ENCODE peak calls at places on chromosomes 7 and 10, in five cellular contexts. One of them, this sample, is unnamed.

GRCh38 chr7:75737856-75738603 is 711 bp downstream of the HIP1 start:
- DNase-seq in activated T-cell treated with anti-CD3 and anti-CD28 coated beads for 48 hours: no peak
- DNase-seq in CD8-positive, alpha-beta memory T cell: peak
- DNase-seq in ACHN: no peak
- DNase-seq in activated naive CD4-positive, alpha-beta T cell: no peak
- DNase-seq in this sample: no peak

GRCh38 chr10:88207121-88207546 is 343.7 kb downstream of the PTEN start:
- DNase-seq in activated T-cell treated with anti-CD3 and anti-CD28 coated beads for 48 hours: no peak
- DNase-seq in CD8-positive, alpha-beta memory T cell: no peak
- DNase-seq in ACHN: no peak
- DNase-seq in activated naive CD4-positive, alpha-beta T cell: no peak
- DNase-seq in this sample: no peak

GRCh38 chr7:95690367-95690947 is 81.9 kb upstream of the DYNC1I1 start:
- DNase-seq in activated T-cell treated with anti-CD3 and anti-CD28 coated beads for 48 hours: no peak
- DNase-seq in CD8-positive, alpha-beta memory T cell: no peak
- DNase-seq in ACHN: peak
- DNase-seq in activated naive CD4-positive, alpha-beta T cell: no peak
- DNase-seq in this sample: no peak

GRCh38 chr10:80459047-80459865 is 5.1 kb downstream of the TSPAN14 start:
- DNase-seq in activated T-cell treated with anti-CD3 and anti-CD28 coated beads for 48 hours: peak
- DNase-seq in CD8-positive, alpha-beta memory T cell: peak
- DNase-seq in ACHN: no peak
- DNase-seq in activated naive CD4-positive, alpha-beta T cell: no peak
- DNase-seq in this sample: peak

GRCh38 chr10:42992156-42992956 is 84.5 kb upstream of the RET start:
- DNase-seq in activated T-cell treated with anti-CD3 and anti-CD28 coated beads for 48 hours: no peak
- DNase-seq in CD8-positive, alpha-beta memory T cell: no peak
- DNase-seq in ACHN: no peak
- DNase-seq in activated naive CD4-positive, alpha-beta T cell: no peak
- DNase-seq in this sample: no peak

GRCh38 chr7:100430450-100431285 is 1.0 kb downstream of the MEPCE start:
- DNase-seq in activated T-cell treated with anti-CD3 and anti-CD28 coated beads for 48 hours: no peak
- DNase-seq in CD8-positive, alpha-beta memory T cell: peak
- DNase-seq in ACHN: no peak
- DNase-seq in activated naive CD4-positive, alpha-beta T cell: no peak
- DNase-seq in this sample: no peak

GRCh38 chr10:13820591-13821377 is 234.0 kb downstream of the PRPF18 start:
- DNase-seq in activated T-cell treated with anti-CD3 and anti-CD28 coated beads for 48 hours: no peak
- DNase-seq in CD8-positive, alpha-beta memory T cell: no peak
- DNase-seq in ACHN: no peak
- DNase-seq in activated naive CD4-positive, alpha-beta T cell: no peak
- DNase-seq in this sample: no peak

GRCh38 chr10:34369120-34369519 is 446.0 kb downstream of the PARD3 start:
- DNase-seq in activated T-cell treated with anti-CD3 and anti-CD28 coated beads for 48 hours: no peak
- DNase-seq in CD8-positive, alpha-beta memory T cell: no peak
- DNase-seq in ACHN: no peak
- DNase-seq in activated naive CD4-positive, alpha-beta T cell: no peak
- DNase-seq in this sample: no peak

GRCh38 chr7:157253850-157254249 is 83.0 kb upstream of the DNAJB6 start:
- DNase-seq in activated T-cell treated with anti-CD3 and anti-CD28 coated beads for 48 hours: no peak
- DNase-seq in CD8-positive, alpha-beta memory T cell: no peak
- DNase-seq in ACHN: no peak
- DNase-seq in activated naive CD4-positive, alpha-beta T cell: no peak
- DNase-seq in this sample: no peak

GRCh38 chr10:93630609-93631320 is 18.4 kb downstream of the PDE6C start:
- DNase-seq in activated T-cell treated with anti-CD3 and anti-CD28 coated beads for 48 hours: no peak
- DNase-seq in CD8-positive, alpha-beta memory T cell: no peak
- DNase-seq in ACHN: no peak
- DNase-seq in activated naive CD4-positive, alpha-beta T cell: no peak
- DNase-seq in this sample: no peak

GRCh38 chr10:103915794-103916193 is 2.2 kb downstream of the STN1 start:
- DNase-seq in activated T-cell treated with anti-CD3 and anti-CD28 coated beads for 48 hours: no peak
- DNase-seq in CD8-positive, alpha-beta memory T cell: peak
- DNase-seq in ACHN: no peak
- DNase-seq in activated naive CD4-positive, alpha-beta T cell: no peak
- DNase-seq in this sample: peak

GRCh38 chr7:4706384-4707032 is 24.4 kb downstream of the FOXK1 start:
- DNase-seq in activated T-cell treated with anti-CD3 and anti-CD28 coated beads for 48 hours: no peak
- DNase-seq in CD8-positive, alpha-beta memory T cell: no peak
- DNase-seq in ACHN: no peak
- DNase-seq in activated naive CD4-positive, alpha-beta T cell: no peak
- DNase-seq in this sample: no peak

GRCh38 chr7:101550641-101551531 is 78.2 kb downstream of the MYL10 start:
- DNase-seq in activated T-cell treated with anti-CD3 and anti-CD28 coated beads for 48 hours: no peak
- DNase-seq in CD8-positive, alpha-beta memory T cell: peak
- DNase-seq in ACHN: no peak
- DNase-seq in activated naive CD4-positive, alpha-beta T cell: no peak
- DNase-seq in this sample: no peak

GRCh38 chr10:112565434-112566053 is 118.5 kb downstream of the VTI1A start:
- DNase-seq in activated T-cell treated with anti-CD3 and anti-CD28 coated beads for 48 hours: no peak
- DNase-seq in CD8-positive, alpha-beta memory T cell: no peak
- DNase-seq in ACHN: peak
- DNase-seq in activated naive CD4-positive, alpha-beta T cell: no peak
- DNase-seq in this sample: no peak

GRCh38 chr10:6141296-6142151 is 52.7 kb downstream of the RBM17 start:
- DNase-seq in activated T-cell treated with anti-CD3 and anti-CD28 coated beads for 48 hours: no peak
- DNase-seq in CD8-positive, alpha-beta memory T cell: peak
- DNase-seq in ACHN: peak
- DNase-seq in activated naive CD4-positive, alpha-beta T cell: no peak
- DNase-seq in this sample: no peak

GRCh38 chr7:10767771-10768170 is 205.9 kb upstream of the PHF14 start:
- DNase-seq in activated T-cell treated with anti-CD3 and anti-CD28 coated beads for 48 hours: no peak
- DNase-seq in CD8-positive, alpha-beta memory T cell: no peak
- DNase-seq in ACHN: peak
- DNase-seq in activated naive CD4-positive, alpha-beta T cell: no peak
- DNase-seq in this sample: no peak

GRCh38 chr7:80385512-80385911 is 126.4 kb downstream of the GNAT3 start:
- DNase-seq in activated T-cell treated with anti-CD3 and anti-CD28 coated beads for 48 hours: no peak
- DNase-seq in CD8-positive, alpha-beta memory T cell: no peak
- DNase-seq in ACHN: no peak
- DNase-seq in activated naive CD4-positive, alpha-beta T cell: no peak
- DNase-seq in this sample: no peak

GRCh38 chr10:73388228-73388627 is 25.6 kb downstream of the ANXA7 start:
- DNase-seq in activated T-cell treated with anti-CD3 and anti-CD28 coated beads for 48 hours: no peak
- DNase-seq in CD8-positive, alpha-beta memory T cell: no peak
- DNase-seq in ACHN: no peak
- DNase-seq in activated naive CD4-positive, alpha-beta T cell: no peak
- DNase-seq in this sample: no peak

GRCh38 chr10:118986815-118987790 is 42.4 kb upstream of the NANOS1 start:
- DNase-seq in activated T-cell treated with anti-CD3 and anti-CD28 coated beads for 48 hours: no peak
- DNase-seq in CD8-positive, alpha-beta memory T cell: no peak
- DNase-seq in ACHN: no peak
- DNase-seq in activated naive CD4-positive, alpha-beta T cell: no peak
- DNase-seq in this sample: no peak

GRCh38 chr7:132656846-132657776 is 80.8 kb upstream of the PLXNA4 start:
- DNase-seq in activated T-cell treated with anti-CD3 and anti-CD28 coated beads for 48 hours: no peak
- DNase-seq in CD8-positive, alpha-beta memory T cell: no peak
- DNase-seq in ACHN: peak
- DNase-seq in activated naive CD4-positive, alpha-beta T cell: no peak
- DNase-seq in this sample: no peak

GRCh38 chr7:106139253-106140251 is 27.4 kb upstream of the SYPL1 start:
- DNase-seq in activated T-cell treated with anti-CD3 and anti-CD28 coated beads for 48 hours: no peak
- DNase-seq in CD8-positive, alpha-beta memory T cell: no peak
- DNase-seq in ACHN: no peak
- DNase-seq in activated naive CD4-positive, alpha-beta T cell: no peak
- DNase-seq in this sample: no peak

GRCh38 chr7:107327986-107328569 is 141.8 kb upstream of the GPR22 start:
- DNase-seq in activated T-cell treated with anti-CD3 and anti-CD28 coated beads for 48 hours: no peak
- DNase-seq in CD8-positive, alpha-beta memory T cell: no peak
- DNase-seq in ACHN: peak
- DNase-seq in activated naive CD4-positive, alpha-beta T cell: no peak
- DNase-seq in this sample: no peak